ENCODE peak calls at places on chromosomes 4 and X, in six cellular contexts. I is activated CD4-positive, alpha-beta T cell treated with anti-CD3 and anti-CD28 coated beads, Interleukin-2, amount 10 ng/mL, durations not matched to agents 7 days and 5 days; X is EH; O is colonic mucosa; C is PC-9; N is CD4-positive, CD25-positive, alpha-beta regulatory T cell. U is an unnamed sample.
A peak's percentile ranks its signal among the peaks of the same experiment; 100 is the strongest.

GRCh38 chr4:11051181-11051580 is 366.6 kb upstream of the CLNK start:
- DNase-seq in I (no peak), X (no peak), O (no peak), C (no peak), N (no peak), U (no peak)

GRCh38 chrX:97790850-97791249 is 907.1 kb downstream of the RPA4 start:
- DNase-seq in I (no peak), X (no peak), O (no peak), C (no peak), N (no peak), U (no peak)

GRCh38 chrX:69387559-69388487 is 116.3 kb upstream of the NALF2 start:
- DNase-seq in I (peak; percentile 25), X (peak; percentile 58), O (peak; percentile 41), C (no peak), N (peak; percentile 24), U (peak; percentile 46)

GRCh38 chr4:122364700-122365404 is 14.0 kb upstream of the ADAD1 start:
- DNase-seq in I (peak; percentile 37), X (no peak), O (peak; percentile 22), C (no peak), N (no peak), U (no peak)

GRCh38 chr4:56731857-56732256 is 50.8 kb upstream of the HOPX start:
- DNase-seq in I (no peak), X (no peak), O (peak; percentile 23), C (no peak), N (no peak), U (no peak)

GRCh38 chrX:70132244-70132643 is 1.0 kb upstream of the IGBP1 start:
- DNase-seq in I (no peak), X (no peak), O (no peak), C (no peak), N (peak; percentile 6), U (no peak)

GRCh38 chrX:13747836-13748235 is 13.3 kb downstream of the OFD1 start:
- DNase-seq in I (peak; percentile 40), X (peak; percentile 65), O (peak; percentile 40), C (peak; percentile 49), N (peak; percentile 40), U (peak; percentile 40)

GRCh38 chrX:130645955-130646583 is 244.3 kb downstream of the RBMX2 start:
- DNase-seq in I (no peak), X (peak; percentile 15), O (peak; percentile 18), C (no peak), N (no peak), U (no peak)

GRCh38 chrX:9897761-9898161 is 69.4 kb upstream of the CLDN34 start:
- DNase-seq in I (no peak), X (peak; percentile 97), O (no peak), C (no peak), N (no peak), U (peak; percentile 5)

GRCh38 chr4:139084425-139085093 is 69.0 kb downstream of the NOCT start:
- DNase-seq in I (no peak), X (no peak), O (no peak), C (peak; percentile 65), N (no peak), U (no peak)

GRCh38 chr4:1234296-1234695 is 14.6 kb downstream of the CTBP1 start:
- DNase-seq in I (no peak), X (peak; percentile 59), O (no peak), C (no peak), N (no peak), U (no peak)

U was measured in stomach.